ENCODE peak calls at places on chromosomes 5 and 9, in six cellular contexts. One of them, this sample, is unnamed.

GRCh38 chr9:125632321-125633115 is 74.5 kb downstream of the MAPKAP1 start:
- DNase-seq in PC-9: peak
- DNase-seq in astrocyte of the spinal cord: no peak
- DNase-seq in SK-N-SH: no peak
- DNase-seq in stomach: no peak
- DNase-seq in neuronal stem cell: no peak
- DNase-seq in this sample: no peak

GRCh38 chr9:17800397-17800796 is 221.5 kb downstream of the SH3GL2 start:
- DNase-seq in PC-9: no peak
- DNase-seq in astrocyte of the spinal cord: no peak
- DNase-seq in SK-N-SH: no peak
- DNase-seq in stomach: no peak
- DNase-seq in neuronal stem cell: no peak
- DNase-seq in this sample: no peak

GRCh38 chr5:170184007-170184687 is 48.6 kb upstream of the C5orf58 start:
- DNase-seq in PC-9: no peak
- DNase-seq in astrocyte of the spinal cord: peak
- DNase-seq in SK-N-SH: peak
- DNase-seq in stomach: peak
- DNase-seq in neuronal stem cell: peak
- DNase-seq in this sample: peak

GRCh38 chr5:1636981-1637638 is 113.3 kb upstream of the LPCAT1 start:
- DNase-seq in PC-9: no peak
- DNase-seq in astrocyte of the spinal cord: no peak
- DNase-seq in SK-N-SH: no peak
- DNase-seq in stomach: no peak
- DNase-seq in neuronal stem cell: no peak
- DNase-seq in this sample: no peak

GRCh38 chr9:119802115-119802514 is 432.9 kb upstream of the BRINP1 start:
- DNase-seq in PC-9: no peak
- DNase-seq in astrocyte of the spinal cord: no peak
- DNase-seq in SK-N-SH: no peak
- DNase-seq in stomach: no peak
- DNase-seq in neuronal stem cell: no peak
- DNase-seq in this sample: no peak

GRCh38 chr5:3329427-3329826 is 266.2 kb upstream of the IRX1 start:
- DNase-seq in PC-9: no peak
- DNase-seq in astrocyte of the spinal cord: no peak
- DNase-seq in SK-N-SH: no peak
- DNase-seq in stomach: no peak
- DNase-seq in neuronal stem cell: no peak
- DNase-seq in this sample: no peak

GRCh38 chr9:121694582-121694981 is 43.1 kb downstream of the DAB2IP start:
- DNase-seq in PC-9: no peak
- DNase-seq in astrocyte of the spinal cord: no peak
- DNase-seq in SK-N-SH: no peak
- DNase-seq in stomach: no peak
- DNase-seq in neuronal stem cell: no peak
- DNase-seq in this sample: no peak

GRCh38 chr5:32712463-32713395 is 1.6 kb downstream of the NPR3 start:
- DNase-seq in PC-9: no peak
- DNase-seq in astrocyte of the spinal cord: peak
- DNase-seq in SK-N-SH: peak
- DNase-seq in stomach: no peak
- DNase-seq in neuronal stem cell: peak
- DNase-seq in this sample: no peak

GRCh38 chr5:96297867-96298266 is 135.2 kb downstream of the PCSK1 start:
- DNase-seq in PC-9: peak
- DNase-seq in astrocyte of the spinal cord: peak
- DNase-seq in SK-N-SH: no peak
- DNase-seq in stomach: no peak
- DNase-seq in neuronal stem cell: no peak
- DNase-seq in this sample: peak

GRCh38 chr5:157100140-157100679 is 8.6 kb downstream of the HAVCR2 start:
- DNase-seq in PC-9: peak
- DNase-seq in astrocyte of the spinal cord: peak
- DNase-seq in SK-N-SH: no peak
- DNase-seq in stomach: no peak
- DNase-seq in neuronal stem cell: no peak
- DNase-seq in this sample: no peak

GRCh38 chr5:178768371-178769260 is 38.2 kb upstream of the ZNF354A start:
- DNase-seq in PC-9: no peak
- DNase-seq in astrocyte of the spinal cord: no peak
- DNase-seq in SK-N-SH: no peak
- DNase-seq in stomach: peak
- DNase-seq in neuronal stem cell: no peak
- DNase-seq in this sample: no peak

GRCh38 chr9:20512106-20512505 is 110.2 kb downstream of the MLLT3 start:
- DNase-seq in PC-9: peak
- DNase-seq in astrocyte of the spinal cord: peak
- DNase-seq in SK-N-SH: no peak
- DNase-seq in stomach: no peak
- DNase-seq in neuronal stem cell: no peak
- DNase-seq in this sample: no peak

GRCh38 chr9:86639899-86640379 is 285.7 kb upstream of the TUT7 start:
- DNase-seq in PC-9: peak
- DNase-seq in astrocyte of the spinal cord: no peak
- DNase-seq in SK-N-SH: no peak
- DNase-seq in stomach: peak
- DNase-seq in neuronal stem cell: no peak
- DNase-seq in this sample: no peak

GRCh38 chr9:121638399-121638798 is 13.0 kb upstream of the DAB2IP start:
- DNase-seq in PC-9: no peak
- DNase-seq in astrocyte of the spinal cord: no peak
- DNase-seq in SK-N-SH: no peak
- DNase-seq in stomach: no peak
- DNase-seq in neuronal stem cell: no peak
- DNase-seq in this sample: no peak

GRCh38 chr9:101400120-101400519 is 1.5 kb downstream of the ZNF189 start:
- DNase-seq in PC-9: no peak
- DNase-seq in astrocyte of the spinal cord: no peak
- DNase-seq in SK-N-SH: no peak
- DNase-seq in stomach: no peak
- DNase-seq in neuronal stem cell: no peak
- DNase-seq in this sample: no peak
- H3K4me3 ChIP-seq in PC-9: no peak
- H3K4me3 ChIP-seq in astrocyte of the spinal cord: peak
- H3K4me3 ChIP-seq in SK-N-SH: no peak
- H3K4me3 ChIP-seq in stomach: peak
- H3K4me3 ChIP-seq in neuronal stem cell: peak
- H3K4me3 ChIP-seq in this sample: peak

GRCh38 chr9:21996438-21996837 is 1.8 kb downstream of the CDKN2B-AS1 start:
- DNase-seq in PC-9: no peak
- DNase-seq in astrocyte of the spinal cord: no peak
- DNase-seq in SK-N-SH: no peak
- DNase-seq in stomach: no peak
- DNase-seq in neuronal stem cell: no peak
- DNase-seq in this sample: no peak
- H3K4me3 ChIP-seq in PC-9: peak
- H3K4me3 ChIP-seq in astrocyte of the spinal cord: peak
- H3K4me3 ChIP-seq in SK-N-SH: no peak
- H3K4me3 ChIP-seq in stomach: no peak
- H3K4me3 ChIP-seq in neuronal stem cell: no peak
- H3K4me3 ChIP-seq in this sample: peak

DNA sequence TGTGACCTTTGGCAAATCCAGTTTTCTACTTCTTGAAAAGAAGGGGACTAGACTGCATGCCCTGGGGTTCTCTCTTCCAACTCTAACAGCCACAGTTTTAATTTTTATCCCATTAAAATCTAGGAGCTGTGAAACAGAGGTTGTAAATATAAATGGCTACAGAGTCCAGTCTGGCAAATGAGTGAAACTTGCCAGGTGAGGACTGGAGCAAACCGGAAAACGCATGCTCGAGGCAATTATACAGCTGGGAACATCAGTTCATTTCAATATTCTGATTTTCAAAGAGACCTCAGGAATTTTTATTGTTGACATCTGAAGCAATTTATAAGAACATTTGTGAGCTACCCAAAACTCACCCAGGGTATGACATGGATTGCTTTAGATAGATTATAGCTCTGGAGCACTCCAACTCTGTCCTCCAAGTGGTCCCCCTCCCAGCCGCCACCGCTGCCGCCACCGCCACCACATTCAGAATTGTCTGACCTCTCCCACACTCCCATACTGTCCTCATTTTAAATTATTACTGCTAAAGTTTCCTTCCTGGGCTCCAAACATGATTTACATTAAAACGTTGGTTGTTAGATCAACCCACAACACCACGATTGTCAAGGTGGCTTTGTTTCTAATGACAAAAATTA is 84.6 kb upstream of the GRAMD2B start:
- DNase-seq in PC-9: no peak
- DNase-seq in astrocyte of the spinal cord: no peak
- DNase-seq in SK-N-SH: no peak
- DNase-seq in stomach: no peak
- DNase-seq in neuronal stem cell: no peak
- DNase-seq in this sample: no peak
- H3K4me3 ChIP-seq in PC-9: no peak
- H3K4me3 ChIP-seq in astrocyte of the spinal cord: no peak
- H3K4me3 ChIP-seq in SK-N-SH: no peak
- H3K4me3 ChIP-seq in stomach: no peak
- H3K4me3 ChIP-seq in neuronal stem cell: no peak
- H3K4me3 ChIP-seq in this sample: no peak

GRCh38 chr5:163855754-163856153 is 350.3 kb downstream of the MAT2B start:
- DNase-seq in PC-9: no peak
- DNase-seq in astrocyte of the spinal cord: no peak
- DNase-seq in SK-N-SH: no peak
- DNase-seq in stomach: no peak
- DNase-seq in neuronal stem cell: no peak
- DNase-seq in this sample: no peak
- H3K4me3 ChIP-seq in PC-9: no peak
- H3K4me3 ChIP-seq in astrocyte of the spinal cord: no peak
- H3K4me3 ChIP-seq in SK-N-SH: no peak
- H3K4me3 ChIP-seq in stomach: no peak
- H3K4me3 ChIP-seq in neuronal stem cell: no peak
- H3K4me3 ChIP-seq in this sample: no peak

GRCh38 chr9:90839183-90839582 is 37.6 kb downstream of the SYK start:
- DNase-seq in PC-9: no peak
- DNase-seq in astrocyte of the spinal cord: no peak
- DNase-seq in SK-N-SH: no peak
- DNase-seq in stomach: no peak
- DNase-seq in neuronal stem cell: no peak
- DNase-seq in this sample: no peak
- H3K4me3 ChIP-seq in PC-9: no peak
- H3K4me3 ChIP-seq in astrocyte of the spinal cord: no peak
- H3K4me3 ChIP-seq in SK-N-SH: no peak
- H3K4me3 ChIP-seq in stomach: no peak
- H3K4me3 ChIP-seq in neuronal stem cell: no peak
- H3K4me3 ChIP-seq in this sample: no peak

GRCh38 chr9:96022445-96023031 is 147.0 kb downstream of the ERCC6L2 start:
- DNase-seq in PC-9: no peak
- DNase-seq in astrocyte of the spinal cord: no peak
- DNase-seq in SK-N-SH: peak
- DNase-seq in stomach: no peak
- DNase-seq in neuronal stem cell: peak
- DNase-seq in this sample: no peak
- H3K4me3 ChIP-seq in PC-9: no peak
- H3K4me3 ChIP-seq in astrocyte of the spinal cord: no peak
- H3K4me3 ChIP-seq in SK-N-SH: no peak
- H3K4me3 ChIP-seq in stomach: peak
- H3K4me3 ChIP-seq in neuronal stem cell: peak
- H3K4me3 ChIP-seq in this sample: no peak

GRCh38 chr9:134324359-134325095 is 1.7 kb upstream of the RXRA start:
- DNase-seq in PC-9: no peak
- DNase-seq in astrocyte of the spinal cord: no peak
- DNase-seq in SK-N-SH: no peak
- DNase-seq in stomach: no peak
- DNase-seq in neuronal stem cell: no peak
- DNase-seq in this sample: no peak
- H3K4me3 ChIP-seq in PC-9: peak
- H3K4me3 ChIP-seq in astrocyte of the spinal cord: no peak
- H3K4me3 ChIP-seq in SK-N-SH: no peak
- H3K4me3 ChIP-seq in stomach: peak
- H3K4me3 ChIP-seq in neuronal stem cell: peak
- H3K4me3 ChIP-seq in this sample: peak

GRCh38 chr9:96565684-96566360 is 53.8 kb downstream of the CDC14B start:
- DNase-seq in PC-9: no peak
- DNase-seq in astrocyte of the spinal cord: peak
- DNase-seq in SK-N-SH: no peak
- DNase-seq in stomach: no peak
- DNase-seq in neuronal stem cell: no peak
- DNase-seq in this sample: no peak
- H3K4me3 ChIP-seq in PC-9: peak
- H3K4me3 ChIP-seq in astrocyte of the spinal cord: peak
- H3K4me3 ChIP-seq in SK-N-SH: peak
- H3K4me3 ChIP-seq in stomach: peak
- H3K4me3 ChIP-seq in neuronal stem cell: peak
- H3K4me3 ChIP-seq in this sample: peak

DNA sequence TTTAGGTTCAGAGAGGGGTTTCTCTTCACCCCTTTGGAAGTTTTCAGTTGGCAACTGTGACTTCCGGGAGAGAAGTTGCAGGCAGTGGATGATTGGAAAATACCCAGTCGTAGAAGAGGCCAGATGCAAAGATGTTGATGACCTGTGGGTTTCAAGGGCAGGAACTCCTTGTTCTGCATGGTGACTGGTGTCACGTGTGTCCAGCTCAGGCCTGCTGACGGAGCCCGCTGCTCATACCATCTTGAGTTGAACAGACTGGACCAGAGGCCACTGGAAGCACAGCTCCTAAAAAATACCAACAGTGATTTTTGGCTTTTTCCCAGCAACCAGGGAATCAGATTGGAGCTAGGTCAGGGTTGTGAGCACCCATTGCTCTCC is 243.9 kb upstream of the KLF4 start:
- DNase-seq in PC-9: no peak
- DNase-seq in astrocyte of the spinal cord: no peak
- DNase-seq in SK-N-SH: no peak
- DNase-seq in stomach: peak
- DNase-seq in neuronal stem cell: no peak
- DNase-seq in this sample: no peak
- H3K4me3 ChIP-seq in PC-9: no peak
- H3K4me3 ChIP-seq in astrocyte of the spinal cord: no peak
- H3K4me3 ChIP-seq in SK-N-SH: no peak
- H3K4me3 ChIP-seq in stomach: no peak
- H3K4me3 ChIP-seq in neuronal stem cell: no peak
- H3K4me3 ChIP-seq in this sample: no peak

This sample was measured in astrocyte of the cerebellum.